ENCODE peak calls at places on chromosome 4, in eight cellular contexts. X is choroid plexus epithelial cell; Y is cerebellar cortex; W is GM20000; N is GM23248; Z is SK-MEL-5; K is stimulated activated CD4-positive, alpha-beta T cell treated with anti-CD3 and anti-CD28 coated beads, Interleukin-4, amount 100 ng/mL, for 1 hour; B is hepatic stellate cell. C is an unnamed sample.

GRCh38 chr4:58566260-58566659 is 1456.1 kb upstream of the IGFBP7 start:
- DNase-seq in X (no peak), Y (no peak), W (no peak), N (no peak), Z (no peak), K (no peak), B (no peak), C (no peak)

GRCh38 chr4:148515248-148515647 is 73.0 kb upstream of the NR3C2 start:
- DNase-seq in X (peak), Y (no peak), W (no peak), N (peak), Z (no peak), K (no peak), B (peak), C (no peak)

GRCh38 chr4:95549246-95550138 is 719 bp upstream of the UNC5C start:
- DNase-seq in X (peak), Y (no peak), W (peak), N (peak), Z (peak), K (no peak), B (peak), C (no peak)

GRCh38 chr4:10554694-10555093 is 97.5 kb upstream of the ZNF518B start:
- DNase-seq in X (peak), Y (peak), W (peak), N (peak), Z (peak), K (peak), B (peak), C (peak)

GRCh38 chr4:7675612-7676320 is 241.0 kb upstream of the PSAPL1 start:
- DNase-seq in X (no peak), Y (no peak), W (no peak), N (no peak), Z (no peak), K (no peak), B (no peak), C (no peak)

GRCh38 chr4:99947608-99948007 is 1.2 kb upstream of the DNAJB14 start:
- DNase-seq in X (no peak), Y (peak), W (no peak), N (peak), Z (no peak), K (no peak), B (no peak), C (no peak)

GRCh38 chr4:54281060-54281781 is 52.1 kb downstream of the PDGFRA start:
- DNase-seq in X (peak), Y (no peak), W (no peak), N (peak), Z (peak), K (no peak), B (peak), C (no peak)

GRCh38 chr4:187128971-187129370 is 405.3 kb upstream of the FAT1 start:
- DNase-seq in X (peak), Y (no peak), W (no peak), N (peak), Z (peak), K (no peak), B (peak), C (no peak)

GRCh38 chr4:88818650-88819470 is 121.2 kb upstream of the NAP1L5 start:
- DNase-seq in X (peak), Y (peak), W (peak), N (peak), Z (peak), K (peak), B (no peak), C (peak)

GRCh38 chr4:95478679-95479078 is 70.1 kb downstream of the UNC5C start:
- DNase-seq in X (no peak), Y (no peak), W (no peak), N (no peak), Z (no peak), K (no peak), B (no peak), C (no peak)

GRCh38 chr4:127604949-127605709 is 27.6 kb upstream of the INTU start:
- DNase-seq in X (peak), Y (peak), W (no peak), N (peak), Z (peak), K (no peak), B (peak), C (no peak)

GRCh38 chr4:7428261-7429068 is 6.3 kb downstream of the PSAPL1 start:
- DNase-seq in X (no peak), Y (no peak), W (no peak), N (no peak), Z (no peak), K (no peak), B (no peak), C (no peak)

GRCh38 chr4:7581477-7581876 is 146.7 kb upstream of the PSAPL1 start:
- DNase-seq in X (peak), Y (no peak), W (no peak), N (peak), Z (no peak), K (peak), B (no peak), C (peak)

GRCh38 chr4:10102193-10102980 is 14.2 kb downstream of the WDR1 start:
- DNase-seq in X (peak), Y (no peak), W (no peak), N (peak), Z (no peak), K (no peak), B (no peak), C (no peak)

GRCh38 chr4:162164881-162165528 is 1.2 kb upstream of the FSTL5 start:
- DNase-seq in X (no peak), Y (peak), W (no peak), N (no peak), Z (no peak), K (no peak), B (no peak), C (no peak)

GRCh38 chr4:163200950-163201349 is 34.3 kb upstream of the NAF1 start:
- DNase-seq in X (no peak), Y (no peak), W (no peak), N (no peak), Z (no peak), K (no peak), B (no peak), C (no peak)

GRCh38 chr4:122285285-122285684 is 93.5 kb upstream of the ADAD1 start:
- DNase-seq in X (peak), Y (no peak), W (no peak), N (peak), Z (no peak), K (no peak), B (peak), C (no peak)

GRCh38 chr4:75660491-75660890 is 12.7 kb downstream of the G3BP2 start:
- DNase-seq in X (no peak), Y (no peak), W (no peak), N (no peak), Z (no peak), K (no peak), B (no peak), C (no peak)

GRCh38 chr4:85084371-85085170 is 118.1 kb upstream of the WDFY3 start:
- DNase-seq in X (peak), Y (peak), W (peak), N (peak), Z (peak), K (no peak), B (peak), C (no peak)

GRCh38 chr4:180828455-180829018 is 1414.7 kb upstream of the TENM3 start:
- DNase-seq in X (peak), Y (peak), W (peak), N (peak), Z (peak), K (no peak), B (peak), C (no peak)

GRCh38 chr4:8904666-8905065 is 33.0 kb upstream of the HMX1 start:
- DNase-seq in X (no peak), Y (no peak), W (no peak), N (no peak), Z (no peak), K (no peak), B (no peak), C (no peak)

GRCh38 chr4:155530290-155530689 is 136.4 kb upstream of the GUCY1A1 start:
- DNase-seq in X (no peak), Y (no peak), W (no peak), N (no peak), Z (no peak), K (no peak), B (no peak), C (no peak)

GRCh38 chr4:1047976-1048780 is 36.8 kb downstream of the FGFRL1 start:
- DNase-seq in X (no peak), Y (no peak), W (no peak), N (no peak), Z (no peak), K (no peak), B (no peak), C (no peak)

GRCh38 chr4:185011408-185011807 is 6.9 kb upstream of the HELT start:
- DNase-seq in X (no peak), Y (no peak), W (no peak), N (peak), Z (peak), K (peak), B (peak), C (no peak)

GRCh38 chr4:23853986-23854385 is 35.9 kb downstream of the PPARGC1A start:
- DNase-seq in X (no peak), Y (no peak), W (no peak), N (no peak), Z (no peak), K (no peak), B (no peak), C (no peak)

GRCh38 chr4:172808196-172808595 is 360.4 kb upstream of the GALNT7 start:
- DNase-seq in X (no peak), Y (no peak), W (no peak), N (no peak), Z (no peak), K (no peak), B (no peak), C (no peak)

GRCh38 chr4:112327950-112328349 is 30.8 kb downstream of the ALPK1 start:
- DNase-seq in X (peak), Y (peak), W (peak), N (peak), Z (peak), K (no peak), B (peak), C (peak)

GRCh38 chr4:142615324-142615665 is 230.8 kb downstream of the INPP4B start:
- DNase-seq in X (peak), Y (no peak), W (no peak), N (peak), Z (no peak), K (no peak), B (peak), C (no peak)